ENCODE peak calls at places on chromosome 6, in four cellular contexts. V is HL-60, P is RWPE1, Q is endothelial cell. O is an unnamed sample.

GRCh38 chr6:122749451-122750050 is 30.0 kb upstream of the FABP7 start:
- DNase-seq in V (no peak), P (no peak), Q (no peak), O (no peak)

GRCh38 chr6:64507661-64508060 is 872.1 kb downstream of the PHF3 start:
- DNase-seq in V (no peak), P (no peak), Q (no peak), O (no peak)

GRCh38 chr6:102798631-102799030 is 1405.1 kb downstream of the GRIK2 start:
- DNase-seq in V (no peak), P (no peak), Q (peak; percentile 56), O (no peak)

GRCh38 chr6:148934534-148934933 is 187.7 kb downstream of the UST start:
- DNase-seq in V (no peak), P (no peak), Q (no peak), O (no peak)

GRCh38 chr6:10154251-10154650 is 260.6 kb downstream of the TFAP2A start:
- DNase-seq in V (no peak), P (no peak), Q (no peak), O (no peak)

GRCh38 chr6:48111143-48111506 is at the start of gene PTCHD4:
- DNase-seq in V (no peak), P (peak; percentile 93), Q (peak; percentile 61), O (no peak)

GRCh38 chr6:126188271-126188909 is 151.5 kb upstream of the CENPW start:
- DNase-seq in V (no peak), P (no peak), Q (no peak), O (no peak)

GRCh38 chr6:169783971-169784930 is 32.8 kb downstream of the ERMARD start:
- DNase-seq in V (no peak), P (no peak), Q (no peak), O (no peak)

GRCh38 chr6:127515794-127516675 is 3.1 kb downstream of the MTCL3 start:
- DNase-seq in V (peak; percentile 9), P (peak; percentile 46), Q (peak; percentile 61), O (peak; percentile 77)

GRCh38 chr6:144115219-144115618 is 19.8 kb upstream of the SF3B5 start:
- DNase-seq in V (no peak), P (no peak), Q (no peak), O (no peak)

GRCh38 chr6:79421707-79422484 is 115.3 kb downstream of the LCA5 start:
- DNase-seq in V (no peak), P (peak; percentile 38), Q (no peak), O (no peak)

GRCh38 chr6:110951986-110952794 is 6.3 kb upstream of the GTF3C6 start:
- DNase-seq in V (no peak), P (peak; percentile 69), Q (no peak), O (no peak)

GRCh38 chr6:136403166-136403980 is 113.7 kb upstream of the BCLAF1 start:
- DNase-seq in V (no peak), P (peak; percentile 80), Q (no peak), O (no peak)

GRCh38 chr6:21648475-21649050 is 55.0 kb downstream of the SOX4 start:
- DNase-seq in V (no peak), P (no peak), Q (no peak), O (no peak)

GRCh38 chr6:33248643-33248931 is 23.1 kb downstream of the VPS52 start:
- DNase-seq in V (no peak), P (peak; percentile 24), Q (no peak), O (no peak)

GRCh38 chr6:39725632-39725997 is 407 bp upstream of the KIF6 start:
- DNase-seq in V (no peak), P (no peak), Q (no peak), O (no peak)

GRCh38 chr6:5865492-5866031 is 141.2 kb downstream of the NRN1 start:
- DNase-seq in V (peak; percentile 17), P (no peak), Q (no peak), O (peak; percentile 20)

GRCh38 chr6:90284745-90285481 is 11.7 kb downstream of the BACH2 start:
- DNase-seq in V (no peak), P (peak; percentile 33), Q (no peak), O (peak; percentile 71)

GRCh38 chr6:102799051-102799450 is 1405.5 kb downstream of the GRIK2 start:
- DNase-seq in V (no peak), P (no peak), Q (no peak), O (no peak)

GRCh38 chr6:121522265-121522664 is 86.8 kb downstream of the GJA1 start:
- DNase-seq in V (no peak), P (peak; percentile 54), Q (no peak), O (no peak)

GRCh38 chr6:101066481-101066880 is 185.4 kb upstream of the ASCC3 start:
- DNase-seq in V (no peak), P (no peak), Q (no peak), O (no peak)

GRCh38 chr6:101070044-101070608 is 189.0 kb upstream of the ASCC3 start:
- DNase-seq in V (no peak), P (no peak), Q (no peak), O (no peak)

DNA sequence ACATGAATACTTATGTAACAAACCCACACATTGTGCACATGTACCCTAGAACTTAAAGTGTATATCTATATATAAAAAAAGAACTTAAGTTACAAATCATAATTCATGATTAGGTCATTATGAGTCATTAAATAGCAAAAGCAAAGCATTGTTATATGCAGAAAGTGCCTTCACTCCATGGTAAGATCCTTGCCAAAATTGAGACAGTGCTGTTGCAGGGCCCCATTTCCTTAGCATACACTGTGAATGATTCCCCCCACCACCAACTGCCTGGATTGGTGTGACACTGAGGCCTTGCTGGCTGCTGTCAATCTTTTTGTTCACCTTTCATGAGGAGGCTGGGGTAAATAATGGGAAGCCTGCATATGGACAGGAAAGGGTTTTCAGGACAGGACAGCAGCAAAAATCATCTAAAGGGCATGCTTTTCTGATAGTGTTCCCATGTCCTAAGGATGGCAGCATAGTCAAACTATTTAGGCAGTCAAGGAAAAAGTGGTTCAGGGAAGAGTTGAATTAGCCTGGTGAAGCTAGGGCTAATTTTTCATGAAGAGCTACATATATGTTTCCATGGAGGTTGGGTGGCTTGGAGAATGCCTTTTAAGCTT is 188.2 kb upstream of the ASCC3 start:
- DNase-seq in V (no peak), P (peak; percentile 45), Q (no peak), O (no peak)
- TF ChIP-seq CTCF in V (no peak), P (no peak), Q (no peak), O (no peak)

GRCh38 chr6:1164600-1164999 is 147.3 kb upstream of the FOXQ1 start:
- DNase-seq in V (no peak), P (no peak), Q (no peak), O (no peak)
- TF ChIP-seq CTCF in V (no peak), P (no peak), Q (no peak), O (no peak)

GRCh38 chr6:19876672-19877071 is 39.5 kb downstream of the ID4 start:
- DNase-seq in V (no peak), P (no peak), Q (no peak), O (no peak)

GRCh38 chr6:19870322-19870721 is 33.2 kb downstream of the ID4 start:
- DNase-seq in V (no peak), P (no peak), Q (no peak), O (no peak)

GRCh38 chr6:19866900-19867627 is 29.9 kb downstream of the ID4 start:
- DNase-seq in V (no peak), P (peak; percentile 65), Q (no peak), O (no peak)

GRCh38 chr6:19869464-19869863 is 32.3 kb downstream of the ID4 start:
- DNase-seq in V (no peak), P (no peak), Q (no peak), O (no peak)

GRCh38 chr6:19873031-19873430 is 35.9 kb downstream of the ID4 start:
- DNase-seq in V (no peak), P (no peak), Q (peak; percentile 33), O (no peak)
- TF ChIP-seq CTCF in V (no peak), P (no peak), Q (peak; percentile 40), O (no peak)

DNA sequence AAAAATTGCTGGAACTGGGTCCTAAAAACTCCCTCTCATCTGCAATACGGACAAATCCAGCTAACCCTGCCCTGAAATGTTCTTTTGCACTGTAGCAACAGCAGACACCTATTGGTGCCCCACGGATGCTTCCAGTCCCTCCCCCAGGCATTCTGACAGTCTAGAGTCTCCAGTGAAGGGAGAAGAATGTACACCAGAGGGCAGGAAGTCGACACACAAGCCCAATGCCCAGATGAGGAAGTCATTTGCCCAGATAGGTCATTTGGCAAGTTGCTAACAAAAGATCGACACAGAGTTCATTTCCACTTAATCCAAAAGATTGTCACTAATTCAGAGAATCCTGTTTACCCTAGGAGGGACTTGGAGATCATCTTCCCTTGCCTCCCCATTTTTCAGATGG is 293.0 kb upstream of the PRDM1 start:
- DNase-seq in V (peak; percentile 83), P (no peak), Q (no peak), O (no peak)
- TF ChIP-seq CTCF in V (peak; percentile 23), P (no peak), Q (no peak), O (no peak)

DNA sequence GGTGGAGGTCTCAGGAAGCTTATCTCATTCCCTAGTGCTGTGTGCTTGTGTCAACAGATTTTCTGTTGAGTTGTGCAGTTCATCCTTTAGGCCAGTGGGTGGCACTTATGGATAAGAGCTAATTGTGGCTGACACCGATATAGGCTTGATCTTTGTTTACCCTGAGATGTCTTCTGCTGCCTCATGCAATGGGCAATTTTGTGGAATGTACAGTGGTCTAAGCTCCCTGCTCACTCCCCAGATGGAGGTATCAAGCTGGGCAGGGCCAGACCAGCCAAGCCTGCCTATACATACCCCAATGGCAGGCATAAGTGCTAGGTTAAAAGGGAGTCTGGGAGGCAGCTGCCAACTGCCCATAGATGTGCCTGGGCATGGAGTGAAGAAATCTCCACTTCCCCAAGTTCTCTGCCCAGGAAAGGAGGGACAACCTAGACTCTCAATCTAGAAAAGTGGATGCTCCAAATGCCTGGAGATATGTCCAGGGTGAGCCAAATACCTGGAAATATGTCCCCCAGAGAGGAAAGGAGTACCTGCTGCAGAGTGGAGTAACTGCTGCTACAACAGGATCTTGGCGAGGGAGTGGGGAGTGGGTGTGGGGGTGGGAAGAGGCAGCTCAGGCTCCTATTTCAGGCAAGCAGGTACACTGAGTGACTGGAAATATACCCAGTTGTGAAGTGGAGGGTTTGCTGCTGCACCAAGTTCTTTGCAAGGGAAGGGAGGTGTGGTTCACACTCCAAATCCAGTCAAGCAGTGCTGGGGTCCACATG is 53.2 kb upstream of the ARG1 start:
- DNase-seq in V (peak; percentile 48), P (peak; percentile 34), Q (peak; percentile 42), O (peak; percentile 72)
- TF ChIP-seq CTCF in V (peak; percentile 47), P (peak; percentile 39), Q (peak; percentile 64), O (peak; percentile 61)

DNA sequence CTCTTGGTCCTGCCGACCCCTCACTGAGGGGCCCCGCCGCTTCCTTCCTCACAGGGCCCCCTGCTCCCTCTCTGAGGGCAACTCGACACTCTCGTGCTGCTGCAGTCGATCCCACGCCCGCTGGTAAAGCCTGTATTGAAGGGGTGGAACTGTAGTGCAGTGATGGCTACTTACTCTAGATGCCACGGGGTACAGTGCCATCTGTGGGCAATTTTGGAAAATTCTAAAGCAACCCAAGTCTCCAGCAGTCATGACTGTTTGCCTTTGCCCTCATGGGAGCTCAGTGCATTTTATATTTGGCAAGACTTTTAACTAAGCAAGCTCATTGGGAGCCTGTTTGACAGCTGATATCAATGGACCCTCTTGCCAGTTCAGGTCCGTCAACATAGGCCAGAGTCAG is 6.5 kb upstream of the C6orf136 start:
- DNase-seq in V (no peak), P (no peak), Q (no peak), O (no peak)
- TF ChIP-seq CTCF in V (no peak), P (no peak), Q (no peak), O (no peak)

DNA sequence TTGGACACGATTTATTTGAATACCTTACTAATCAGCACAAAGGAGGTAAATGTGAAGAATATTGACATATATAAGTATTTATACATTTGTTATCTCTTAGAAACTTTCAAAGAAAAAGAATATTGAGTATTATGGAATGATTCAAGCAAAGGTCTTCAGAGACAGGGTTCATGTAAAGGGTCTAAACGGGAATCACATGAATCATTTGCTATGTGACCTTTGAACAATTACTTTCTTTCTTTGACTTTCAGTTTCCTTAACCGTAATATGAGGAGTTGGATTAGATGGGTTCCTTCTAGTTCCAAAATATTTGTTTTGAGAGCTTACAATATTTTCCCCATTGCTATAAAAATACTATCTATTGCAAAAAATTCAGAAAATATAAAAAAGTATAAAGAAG is 14.3 kb downstream of the ENPP1 start:
- DNase-seq in V (no peak), P (no peak), Q (no peak), O (no peak)
- TF ChIP-seq CTCF in V (no peak), P (no peak), Q (no peak), O (no peak)